ENCODE peak calls at places on chromosomes 12 and 14, in six cellular contexts. P, F, S, C, W and D are unnamed samples.

GRCh38 chr12:94761559-94761958 is 111.2 kb upstream of the TMCC3 start:
- DNase-seq in P (no peak), F (no peak), S (no peak), C (no peak), W (peak), D (no peak)

GRCh38 chr14:70098257-70098809 is 90.4 kb downstream of the SLC8A3 start:
- DNase-seq in P (no peak), F (no peak), S (no peak), C (no peak), W (peak), D (no peak)

GRCh38 chr14:98226411-98226810 is 1045.6 kb downstream of the BCL11B start:
- DNase-seq in P (no peak), F (no peak), S (no peak), C (no peak), W (no peak), D (no peak)

GRCh38 chr12:121637231-121637914 is 11.0 kb downstream of the ORAI1 start:
- DNase-seq in P (no peak), F (no peak), S (peak), C (no peak), W (no peak), D (no peak)

GRCh38 chr12:46386877-46387629 is 14.5 kb upstream of the SLC38A2 start:
- DNase-seq in P (peak), F (no peak), S (no peak), C (peak), W (peak), D (no peak)

GRCh38 chr14:103546651-103547454 is 15.6 kb downstream of the BAG5 start:
- DNase-seq in P (peak), F (peak), S (no peak), C (peak), W (peak), D (peak)

GRCh38 chr12:76035045-76035444 is 3.5 kb upstream of the PHLDA1 start:
- DNase-seq in P (no peak), F (no peak), S (no peak), C (no peak), W (no peak), D (no peak)

GRCh38 chr12:55700255-55701018 is 7.3 kb downstream of the ITGA7 start:
- DNase-seq in P (no peak), F (no peak), S (no peak), C (no peak), W (no peak), D (no peak)

GRCh38 chr12:89208661-89209096 is 143.6 kb downstream of the DUSP6 start:
- DNase-seq in P (no peak), F (no peak), S (no peak), C (no peak), W (peak), D (no peak)

GRCh38 chr12:48985475-48985897 is 7.4 kb downstream of the WNT1 start:
- DNase-seq in P (no peak), F (no peak), S (peak), C (no peak), W (no peak), D (no peak)

GRCh38 chr12:124094733-124095132 is 121.7 kb downstream of the ZNF664 start:
- DNase-seq in P (peak), F (no peak), S (no peak), C (no peak), W (no peak), D (no peak)

GRCh38 chr12:29891792-29892191 is 108.0 kb upstream of the TMTC1 start:
- DNase-seq in P (no peak), F (no peak), S (no peak), C (no peak), W (no peak), D (no peak)